ENCODE peak calls at places on chromosomes 13 and 19, in ten cellular contexts. C is M059J; A is A673; S is left ventricle myocardium inferior; M is NK-92 treated with Interleukin-12 subunit alpha and Interleukin-12 subunit beta, amount 100 ng/mL, for 24 hours; D is GM03348; Y is activated T-helper 2 cell treated with anti-CD3 and anti-CD28 coated beads, Interferon-gamma antibody, Interleukin-2, Interleukin-4, amounts not matched to agents 10 μg/mL and 5 μg/mL and 100 μg/mL, durations not matched to agents 14 hours and 24 hours and 36 hours; Z is A549; I is NCI-H2029 treated with DMSO at 0.1 percent for 48 hours; H is caudate nucleus. U is an unnamed sample.
A peak's percentile ranks its signal among the peaks of the same experiment; 100 is the strongest.

GRCh38 chr13:106331116-106331515 is 204.3 kb downstream of the EFNB2 start:
- DNase-seq in Y (no peak), C (no peak), A (no peak), H (no peak), S (no peak), I (no peak), M (no peak), D (no peak), Z (no peak), U (no peak)

GRCh38 chr19:38666662-38667448 is 19.4 kb downstream of the ACTN4 start:
- DNase-seq in Y (no peak), C (peak; percentile 96), A (peak; percentile 87), Z (peak; percentile 87), M (peak; percentile 26), H (no peak), D (peak; percentile 41), S (no peak), I (peak; percentile 34), U (peak; percentile 77)

GRCh38 chr13:99896712-99897440 is 74.7 kb downstream of the ZIC5 start:
- DNase-seq in M (no peak), Y (no peak), A (no peak), H (no peak), D (no peak), C (no peak), S (no peak), I (no peak), Z (no peak), U (no peak)

GRCh38 chr19:5585461-5586299 is 17.9 kb upstream of the TINCR start:
- DNase-seq in A (peak; percentile 84), S (no peak), I (no peak), D (no peak), H (no peak), Y (no peak), Z (no peak), C (no peak), M (no peak), U (no peak)

GRCh38 chr19:42420055-42420544 is 7.1 kb downstream of the LIPE start:
- DNase-seq in D (peak; percentile 59), A (peak; percentile 23), I (no peak), Y (peak; percentile 74), S (no peak), M (peak; percentile 59), C (peak; percentile 43), Z (peak; percentile 89), H (no peak), U (peak; percentile 48)

GRCh38 chr19:29672933-29673336 is 7.7 kb downstream of the PLEKHF1 start:
- DNase-seq in S (no peak), D (peak; percentile 1), I (no peak), C (no peak), Y (peak; percentile 75), A (no peak), Z (no peak), M (peak; percentile 78), H (no peak), U (no peak)

GRCh38 chr13:20988909-20989735 is 72.3 kb downstream of the LATS2 start:
- DNase-seq in Z (no peak), C (no peak), D (no peak), H (no peak), S (no peak), M (no peak), I (no peak), Y (no peak), A (no peak), U (no peak)

GRCh38 chr19:1767464-1767933 is 14.2 kb downstream of the ONECUT3 start:
- DNase-seq in S (peak; percentile 33), C (no peak), Z (no peak), D (peak; percentile 91), A (peak; percentile 70), H (no peak), Y (peak; percentile 46), I (no peak), M (peak; percentile 16), U (no peak)

GRCh38 chr13:22270881-22271280 is 600.0 kb downstream of the FGF9 start:
- DNase-seq in C (no peak), Y (no peak), Z (no peak), D (no peak), S (no peak), A (no peak), M (no peak), I (no peak), H (no peak), U (no peak)

GRCh38 chr19:48681127-48681470 is 8.3 kb upstream of the NTN5 start:
- DNase-seq in I (no peak), M (no peak), H (peak; percentile 26), Z (no peak), S (no peak), D (no peak), Y (no peak), A (no peak), C (peak; percentile 93), U (peak; percentile 75)

GRCh38 chr19:23393121-23393520 is 2.1 kb downstream of the ZNF91 start:
- DNase-seq in S (no peak), I (no peak), Y (no peak), D (no peak), A (no peak), H (no peak), C (peak; percentile 33), M (no peak), Z (no peak), U (no peak)

GRCh38 chr13:52849727-52850395 is 1.4 kb upstream of the PCDH8 start:
- DNase-seq in C (no peak), M (no peak), Y (no peak), S (no peak), I (no peak), D (no peak), A (no peak), H (no peak), Z (no peak), U (no peak)

GRCh38 chr13:26497991-26498423 is 59.5 kb upstream of the WASF3 start:
- DNase-seq in H (no peak), D (peak; percentile 85), A (peak; percentile 82), C (peak; percentile 69), M (no peak), Z (no peak), I (no peak), S (no peak), Y (no peak), U (peak; percentile 67)

GRCh38 chr13:79492313-79492798 is 11.4 kb downstream of the NDFIP2 start:
- DNase-seq in S (no peak), D (no peak), A (no peak), Y (peak; percentile 31), H (no peak), Z (no peak), M (no peak), I (no peak), C (no peak), U (no peak)

GRCh38 chr13:40124648-40125045 is 469.2 kb downstream of the COG6 start:
- DNase-seq in Z (no peak), I (no peak), H (no peak), A (no peak), Y (no peak), M (no peak), D (no peak), S (no peak), C (no peak), U (no peak)

GRCh38 chr19:48354332-48354992 is 9.3 kb downstream of the TMEM143 start:
- DNase-seq in D (no peak), A (no peak), I (no peak), Z (peak; percentile 98), S (no peak), H (no peak), Y (no peak), C (peak; percentile 74), M (no peak), U (peak; percentile 77)

GRCh38 chr13:75425216-75426009 is 56.6 kb downstream of the TBC1D4 start:
- DNase-seq in H (no peak), D (no peak), Z (no peak), M (no peak), C (no peak), I (no peak), Y (no peak), A (no peak), S (no peak), U (no peak)

GRCh38 chr19:50823389-50824042 is at the start of gene KLK1:
- DNase-seq in S (no peak), Z (no peak), Y (no peak), I (no peak), A (no peak), M (no peak), H (no peak), C (no peak), D (no peak), U (no peak)

GRCh38 chr13:41311607-41312500 is 787 bp downstream of the NAA16 start:
- DNase-seq in C (peak; percentile 48), S (peak; percentile 42), A (peak; percentile 53), I (no peak), D (peak; percentile 66), H (peak; percentile 16), Y (peak; percentile 51), Z (peak; percentile 6), M (peak; percentile 64), U (peak; percentile 42)

GRCh38 chr13:100519626-100520025 is 69.0 kb downstream of the GGACT start:
- DNase-seq in H (no peak), D (no peak), Z (no peak), S (no peak), A (no peak), M (no peak), I (no peak), C (no peak), Y (no peak), U (no peak)

GRCh38 chr13:95530178-95530577 is 22.3 kb upstream of the CLDN10 start:
- DNase-seq in S (no peak), C (peak; percentile 88), Y (no peak), A (peak; percentile 80), D (peak; percentile 23), Z (peak; percentile 51), I (peak; percentile 67), M (no peak), H (no peak), U (peak; percentile 98)

GRCh38 chr13:113404723-113405471 is 41.0 kb upstream of the GRTP1 start:
- DNase-seq in Z (no peak), A (no peak), S (no peak), Y (no peak), H (no peak), I (no peak), D (no peak), C (no peak), M (no peak), U (no peak)

GRCh38 chr19:28960586-28960985 is 252.4 kb downstream of the UQCRFS1 start:
- DNase-seq in Y (no peak), Z (no peak), D (no peak), S (no peak), A (no peak), I (no peak), H (no peak), C (no peak), M (no peak), U (no peak)

GRCh38 chr13:25170554-25171107 is 1.5 kb downstream of the AMER2 start:
- DNase-seq in H (peak; percentile 47), S (no peak), M (no peak), I (no peak), A (peak; percentile 85), C (no peak), Z (no peak), D (no peak), Y (no peak), U (no peak)

GRCh38 chr19:32311371-32311770 is 34.0 kb upstream of the ZNF507 start:
- DNase-seq in C (no peak), A (no peak), I (no peak), S (no peak), H (no peak), M (no peak), D (no peak), Z (no peak), Y (no peak), U (no peak)

U was measured in HT1080.